ENCODE peak calls at places on chromosome 12, in nine cellular contexts. One of them, this sample, is unnamed.

GRCh38 chr12:72024613-72025012 is 86.0 kb downstream of the TPH2 start:
- DNase-seq in Caco-2: no peak
- DNase-seq in transverse colon: no peak
- DNase-seq in tibial artery: no peak
- DNase-seq in kidney: no peak
- DNase-seq in gastrocnemius medialis: no peak
- DNase-seq in ovary: no peak
- DNase-seq in pancreas: no peak
- DNase-seq in esophagus squamous epithelium: no peak
- DNase-seq in this sample: no peak

GRCh38 chr12:102216086-102216691 is 18.6 kb upstream of the PMCH start:
- DNase-seq in Caco-2: no peak
- DNase-seq in transverse colon: no peak
- DNase-seq in tibial artery: no peak
- DNase-seq in kidney: no peak
- DNase-seq in gastrocnemius medialis: no peak
- DNase-seq in ovary: no peak
- DNase-seq in pancreas: no peak
- DNase-seq in esophagus squamous epithelium: no peak
- DNase-seq in this sample: no peak

GRCh38 chr12:47409310-47409709 is 296.5 kb downstream of the RPAP3 start:
- DNase-seq in Caco-2: no peak
- DNase-seq in transverse colon: no peak
- DNase-seq in tibial artery: no peak
- DNase-seq in kidney: no peak
- DNase-seq in gastrocnemius medialis: no peak
- DNase-seq in ovary: no peak
- DNase-seq in pancreas: no peak
- DNase-seq in esophagus squamous epithelium: no peak
- DNase-seq in this sample: no peak

GRCh38 chr12:26636710-26637328 is 196.2 kb downstream of the ITPR2 start:
- DNase-seq in Caco-2: peak; percentile 30
- DNase-seq in transverse colon: no peak
- DNase-seq in tibial artery: no peak
- DNase-seq in kidney: no peak
- DNase-seq in gastrocnemius medialis: no peak
- DNase-seq in ovary: no peak
- DNase-seq in pancreas: peak; percentile 31
- DNase-seq in esophagus squamous epithelium: no peak
- DNase-seq in this sample: no peak

GRCh38 chr12:23004473-23005020 is 379.6 kb downstream of the ETNK1 start:
- DNase-seq in Caco-2: no peak
- DNase-seq in transverse colon: no peak
- DNase-seq in tibial artery: no peak
- DNase-seq in kidney: no peak
- DNase-seq in gastrocnemius medialis: no peak
- DNase-seq in ovary: no peak
- DNase-seq in pancreas: no peak
- DNase-seq in esophagus squamous epithelium: no peak
- DNase-seq in this sample: no peak

GRCh38 chr12:12392428-12392827 is 35.5 kb downstream of the BORCS5 start:
- DNase-seq in Caco-2: no peak
- DNase-seq in transverse colon: no peak
- DNase-seq in tibial artery: no peak
- DNase-seq in kidney: no peak
- DNase-seq in gastrocnemius medialis: no peak
- DNase-seq in ovary: no peak
- DNase-seq in pancreas: no peak
- DNase-seq in esophagus squamous epithelium: no peak
- DNase-seq in this sample: no peak

GRCh38 chr12:115998789-115999478 is 278.6 kb downstream of the MED13L start:
- DNase-seq in Caco-2: no peak
- DNase-seq in transverse colon: no peak
- DNase-seq in tibial artery: no peak
- DNase-seq in kidney: no peak
- DNase-seq in gastrocnemius medialis: no peak
- DNase-seq in ovary: no peak
- DNase-seq in pancreas: no peak
- DNase-seq in esophagus squamous epithelium: no peak
- DNase-seq in this sample: no peak

GRCh38 chr12:92989715-92990484 is 60.8 kb upstream of the EEA1 start:
- DNase-seq in Caco-2: peak; percentile 25
- DNase-seq in transverse colon: no peak
- DNase-seq in tibial artery: no peak
- DNase-seq in kidney: no peak
- DNase-seq in gastrocnemius medialis: no peak
- DNase-seq in ovary: no peak
- DNase-seq in pancreas: no peak
- DNase-seq in esophagus squamous epithelium: no peak
- DNase-seq in this sample: no peak

GRCh38 chr12:12263909-12264308 is 2.9 kb downstream of the LRP6 start:
- DNase-seq in Caco-2: no peak
- DNase-seq in transverse colon: no peak
- DNase-seq in tibial artery: no peak
- DNase-seq in kidney: no peak
- DNase-seq in gastrocnemius medialis: no peak
- DNase-seq in ovary: no peak
- DNase-seq in pancreas: no peak
- DNase-seq in esophagus squamous epithelium: no peak
- DNase-seq in this sample: no peak

GRCh38 chr12:54304187-54304810 is 3.5 kb upstream of the NFE2 start:
- DNase-seq in Caco-2: peak; percentile 81
- DNase-seq in transverse colon: peak; percentile 69
- DNase-seq in tibial artery: peak; percentile 79
- DNase-seq in kidney: peak; percentile 92
- DNase-seq in gastrocnemius medialis: peak; percentile 28
- DNase-seq in ovary: peak; percentile 50
- DNase-seq in pancreas: peak; percentile 79
- DNase-seq in esophagus squamous epithelium: peak; percentile 47
- DNase-seq in this sample: peak; percentile 96

GRCh38 chr12:109054520-109054919 is 2.1 kb downstream of the USP30 start:
- DNase-seq in Caco-2: no peak
- DNase-seq in transverse colon: no peak
- DNase-seq in tibial artery: no peak
- DNase-seq in kidney: no peak
- DNase-seq in gastrocnemius medialis: no peak
- DNase-seq in ovary: no peak
- DNase-seq in pancreas: no peak
- DNase-seq in esophagus squamous epithelium: no peak
- DNase-seq in this sample: no peak

GRCh38 chr12:109052097-109052414 is 320 bp upstream of the USP30 start:
- DNase-seq in Caco-2: no peak
- DNase-seq in transverse colon: no peak
- DNase-seq in tibial artery: no peak
- DNase-seq in kidney: no peak
- DNase-seq in gastrocnemius medialis: no peak
- DNase-seq in ovary: no peak
- DNase-seq in pancreas: no peak
- DNase-seq in esophagus squamous epithelium: no peak
- DNase-seq in this sample: no peak

GRCh38 chr12:109056891-109057290 is 4.5 kb downstream of the USP30 start:
- DNase-seq in Caco-2: no peak
- DNase-seq in transverse colon: no peak
- DNase-seq in tibial artery: no peak
- DNase-seq in kidney: no peak
- DNase-seq in gastrocnemius medialis: no peak
- DNase-seq in ovary: no peak
- DNase-seq in pancreas: no peak
- DNase-seq in esophagus squamous epithelium: no peak
- DNase-seq in this sample: no peak

GRCh38 chr12:109053382-109054123 is 1.2 kb downstream of the USP30 start:
- DNase-seq in Caco-2: no peak
- DNase-seq in transverse colon: no peak
- DNase-seq in tibial artery: no peak
- DNase-seq in kidney: no peak
- DNase-seq in gastrocnemius medialis: no peak
- DNase-seq in ovary: no peak
- DNase-seq in pancreas: peak; percentile 24
- DNase-seq in esophagus squamous epithelium: no peak
- DNase-seq in this sample: no peak

GRCh38 chr12:109052415-109053323 is at the start of gene USP30:
- DNase-seq in Caco-2: peak; percentile 87
- DNase-seq in transverse colon: peak; percentile 89
- DNase-seq in tibial artery: peak; percentile 80
- DNase-seq in kidney: peak; percentile 95
- DNase-seq in gastrocnemius medialis: peak; percentile 68
- DNase-seq in ovary: peak; percentile 90
- DNase-seq in pancreas: peak; percentile 79
- DNase-seq in esophagus squamous epithelium: no peak
- DNase-seq in this sample: peak; percentile 96
- TF ChIP-seq CTCF in Caco-2: no peak
- TF ChIP-seq CTCF in transverse colon: no peak
- TF ChIP-seq CTCF in tibial artery: no peak
- TF ChIP-seq CTCF in kidney: no peak
- TF ChIP-seq CTCF in gastrocnemius medialis: no peak
- TF ChIP-seq CTCF in ovary: no peak
- TF ChIP-seq CTCF in pancreas: no peak
- TF ChIP-seq CTCF in esophagus squamous epithelium: no peak
- TF ChIP-seq CTCF in this sample: no peak

DNA sequence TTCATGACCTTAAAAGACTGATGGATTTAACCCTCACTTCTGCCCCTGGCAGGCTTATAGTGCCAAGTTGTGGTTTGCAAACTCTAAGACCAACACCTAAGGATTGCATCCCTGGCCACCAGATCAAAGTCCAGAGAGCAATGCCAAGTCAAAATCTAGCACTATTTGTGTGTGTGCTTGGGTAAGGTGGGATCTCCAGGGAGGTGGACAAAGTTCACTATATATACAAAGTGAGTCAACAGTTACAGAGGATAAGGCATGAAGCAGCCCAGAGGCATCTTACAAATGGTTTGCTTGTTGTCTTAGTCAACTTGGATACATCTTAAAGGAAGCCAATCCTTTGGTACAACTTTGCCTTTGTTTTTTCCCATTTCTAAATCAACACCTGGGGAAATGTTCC is 137.3 kb downstream of the MSRB3 start:
- DNase-seq in Caco-2: no peak
- DNase-seq in transverse colon: no peak
- DNase-seq in tibial artery: no peak
- DNase-seq in kidney: no peak
- DNase-seq in gastrocnemius medialis: no peak
- DNase-seq in ovary: no peak
- DNase-seq in pancreas: no peak
- DNase-seq in esophagus squamous epithelium: no peak
- DNase-seq in this sample: no peak
- H3K4me1 ChIP-seq in Caco-2: peaks cover 9% of the 10 kb centered on the region
- H3K4me1 ChIP-seq in transverse colon: no peaks in the 10 kb centered on the region
- H3K4me1 ChIP-seq in tibial artery: no peaks in the 10 kb centered on the region
- H3K4me1 ChIP-seq in kidney: no peaks in the 10 kb centered on the region
- H3K4me1 ChIP-seq in gastrocnemius medialis: no peaks in the 10 kb centered on the region
- H3K4me1 ChIP-seq in ovary: no peaks in the 10 kb centered on the region
- H3K4me1 ChIP-seq in pancreas: no peaks in the 10 kb centered on the region
- H3K4me1 ChIP-seq in esophagus squamous epithelium: no peaks in the 10 kb centered on the region
- H3K4me1 ChIP-seq in this sample: no peaks in the 10 kb centered on the region

DNA sequence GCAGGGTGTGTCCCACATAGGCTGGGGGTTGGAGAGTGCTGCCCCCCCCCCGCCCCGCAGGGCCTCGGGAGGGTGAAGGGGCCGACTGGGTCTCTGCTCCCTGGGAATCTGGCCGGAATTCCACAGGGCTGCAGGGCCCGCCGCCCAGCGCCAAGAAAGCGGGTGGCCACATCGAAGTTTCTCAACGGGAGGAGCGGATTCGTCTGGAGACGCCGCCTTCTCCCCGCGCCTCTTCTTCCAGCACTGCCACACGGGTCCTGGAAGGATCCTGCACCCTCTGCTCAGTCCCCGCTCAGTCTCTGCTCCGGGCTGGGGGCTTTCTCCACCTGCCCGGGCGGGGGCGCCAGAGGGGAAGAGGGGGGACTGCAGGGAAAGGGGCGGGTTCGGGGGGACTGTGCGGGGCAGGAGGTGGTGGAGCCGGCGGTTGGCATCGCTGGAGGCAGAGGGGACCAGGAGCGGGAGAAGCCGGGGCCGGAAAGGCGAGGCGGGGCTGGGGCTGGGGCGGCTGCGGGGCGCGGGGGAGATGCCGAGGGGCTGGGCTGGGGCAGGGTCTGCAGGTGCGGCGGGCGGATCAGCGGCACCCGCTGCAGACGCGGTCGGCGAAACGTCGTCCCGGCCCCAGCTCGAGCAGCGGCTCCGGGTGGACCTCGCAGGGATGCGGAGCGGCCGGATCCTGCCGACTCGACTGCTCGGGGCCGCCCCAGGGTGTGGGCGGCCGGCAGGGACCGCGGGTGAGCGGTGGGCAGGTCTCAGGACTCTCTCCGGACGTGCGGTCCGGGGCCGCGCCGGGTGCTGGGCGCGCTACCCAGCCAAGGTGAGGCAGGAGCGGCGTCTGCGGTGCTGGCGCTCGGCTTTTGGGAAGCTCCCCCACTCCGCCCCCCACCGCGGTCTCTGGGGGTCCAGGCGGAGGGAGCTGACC is 811.4 kb upstream of the TMEM132C start:
- DNase-seq in Caco-2: no peak
- DNase-seq in transverse colon: no peak
- DNase-seq in tibial artery: no peak
- DNase-seq in kidney: no peak
- DNase-seq in gastrocnemius medialis: no peak
- DNase-seq in ovary: no peak
- DNase-seq in pancreas: no peak
- DNase-seq in esophagus squamous epithelium: no peak
- DNase-seq in this sample: no peak
- TF ChIP-seq CTCF in Caco-2: no peak
- TF ChIP-seq CTCF in transverse colon: no peak
- TF ChIP-seq CTCF in tibial artery: no peak
- TF ChIP-seq CTCF in kidney: no peak
- TF ChIP-seq CTCF in gastrocnemius medialis: no peak
- TF ChIP-seq CTCF in ovary: no peak
- TF ChIP-seq CTCF in pancreas: no peak
- TF ChIP-seq CTCF in esophagus squamous epithelium: no peak
- TF ChIP-seq CTCF in this sample: no peak

GRCh38 chr12:103880299-103881142 is 39.5 kb upstream of the NT5DC3 start:
- DNase-seq in Caco-2: no peak
- DNase-seq in transverse colon: no peak
- DNase-seq in tibial artery: no peak
- DNase-seq in kidney: no peak
- DNase-seq in gastrocnemius medialis: no peak
- DNase-seq in ovary: no peak
- DNase-seq in pancreas: no peak
- DNase-seq in esophagus squamous epithelium: no peak
- DNase-seq in this sample: no peak

GRCh38 chr12:103881261-103881660 is 40.2 kb upstream of the NT5DC3 start:
- DNase-seq in Caco-2: no peak
- DNase-seq in transverse colon: no peak
- DNase-seq in tibial artery: no peak
- DNase-seq in kidney: no peak
- DNase-seq in gastrocnemius medialis: no peak
- DNase-seq in ovary: no peak
- DNase-seq in pancreas: no peak
- DNase-seq in esophagus squamous epithelium: no peak
- DNase-seq in this sample: no peak

GRCh38 chr12:103879048-103879692 is 38.1 kb upstream of the NT5DC3 start:
- DNase-seq in Caco-2: no peak
- DNase-seq in transverse colon: no peak
- DNase-seq in tibial artery: no peak
- DNase-seq in kidney: no peak
- DNase-seq in gastrocnemius medialis: no peak
- DNase-seq in ovary: no peak
- DNase-seq in pancreas: no peak
- DNase-seq in esophagus squamous epithelium: no peak
- DNase-seq in this sample: no peak

GRCh38 chr12:103877934-103878510 is 37.0 kb upstream of the NT5DC3 start:
- DNase-seq in Caco-2: peak; percentile 73
- DNase-seq in transverse colon: peak; percentile 63
- DNase-seq in tibial artery: peak; percentile 36
- DNase-seq in kidney: no peak
- DNase-seq in gastrocnemius medialis: peak; percentile 29
- DNase-seq in ovary: no peak
- DNase-seq in pancreas: peak; percentile 32
- DNase-seq in esophagus squamous epithelium: no peak
- DNase-seq in this sample: no peak

GRCh38 chr12:103879878-103880277 is 38.8 kb upstream of the NT5DC3 start:
- DNase-seq in Caco-2: no peak
- DNase-seq in transverse colon: no peak
- DNase-seq in tibial artery: no peak
- DNase-seq in kidney: no peak
- DNase-seq in gastrocnemius medialis: no peak
- DNase-seq in ovary: no peak
- DNase-seq in pancreas: no peak
- DNase-seq in esophagus squamous epithelium: no peak
- DNase-seq in this sample: no peak
- H3K4me1 ChIP-seq in Caco-2: no peaks in the 10 kb centered on the region
- H3K4me1 ChIP-seq in transverse colon: no peaks in the 10 kb centered on the region
- H3K4me1 ChIP-seq in tibial artery: no peaks in the 10 kb centered on the region
- H3K4me1 ChIP-seq in kidney: no peaks in the 10 kb centered on the region
- H3K4me1 ChIP-seq in gastrocnemius medialis: peaks cover 5% of the 10 kb centered on the region
- H3K4me1 ChIP-seq in ovary: no peaks in the 10 kb centered on the region
- H3K4me1 ChIP-seq in pancreas: no peaks in the 10 kb centered on the region
- H3K4me1 ChIP-seq in esophagus squamous epithelium: no peaks in the 10 kb centered on the region
- H3K4me1 ChIP-seq in this sample: peaks cover 4% of the 10 kb centered on the region

This sample was measured in spleen.